ENCODE peak calls at places on chromosomes 11 and 22, in eight cellular contexts. R, B, L, P, V, T, A and Y are unnamed samples. For H3K4me1, the result is how much of the 10 kb centered on the place peaks cover.

GRCh38 chr22:41563051-41563711 is 2.4 kb downstream of the CSDC2 start:
- DNase-seq in R (no peak), B (no peak), L (no peak), P (no peak), V (no peak), T (peak), A (peak), Y (no peak)

GRCh38 chr11:17552392-17553248 is 5.6 kb downstream of the OTOG start:
- DNase-seq in R (no peak), B (no peak), L (no peak), P (no peak), V (no peak), T (no peak), A (peak), Y (no peak)

GRCh38 chr11:72577271-72577681 is 96.9 kb downstream of the PDE2A start:
- DNase-seq in R (no peak), B (no peak), L (no peak), P (peak), V (no peak), T (no peak), A (no peak), Y (no peak)

GRCh38 chr22:17990167-17990566 is 34.2 kb downstream of the MICAL3 start:
- DNase-seq in R (no peak), B (no peak), L (no peak), P (no peak), V (no peak), T (no peak), A (no peak), Y (no peak)

GRCh38 chr22:46730568-46731245 is 7.3 kb downstream of the CERK start:
- DNase-seq in R (no peak), B (no peak), L (no peak), P (no peak), V (no peak), T (no peak), A (no peak), Y (no peak)

GRCh38 chr11:64120951-64121569 is 44.9 kb downstream of the MACROD1 start:
- DNase-seq in R (peak), B (no peak), L (no peak), P (peak), V (no peak), T (peak), A (no peak), Y (no peak)

GRCh38 chr11:15248749-15249148 is 134.0 kb downstream of the INSC start:
- DNase-seq in R (no peak), B (no peak), L (no peak), P (no peak), V (no peak), T (no peak), A (no peak), Y (no peak)

GRCh38 chr22:30892286-30892685 is 76.3 kb downstream of the MORC2 start:
- DNase-seq in R (no peak), B (no peak), L (no peak), P (no peak), V (no peak), T (no peak), A (no peak), Y (peak)

GRCh38 chr22:26273011-26273675 is 103.9 kb downstream of the SEZ6L start:
- DNase-seq in R (no peak), B (no peak), L (no peak), P (no peak), V (no peak), T (no peak), A (no peak), Y (no peak)

GRCh38 chr11:2816941-2817421 is 68.6 kb downstream of the CDKN1C start:
- DNase-seq in R (peak), B (no peak), L (no peak), P (peak), V (no peak), T (peak), A (no peak), Y (no peak)

GRCh38 chr22:27045103-27045940 is 387.9 kb downstream of the MIAT start:
- DNase-seq in R (no peak), B (no peak), L (no peak), P (no peak), V (no peak), T (peak), A (peak), Y (no peak)

GRCh38 chr22:28710889-28711285 is 30.7 kb downstream of the CHEK2 start:
- DNase-seq in R (no peak), B (no peak), L (no peak), P (no peak), V (no peak), T (no peak), A (no peak), Y (no peak)

GRCh38 chr22:42433754-42434153 is 1.6 kb upstream of the NFAM1 start:
- DNase-seq in R (peak), B (no peak), L (no peak), P (no peak), V (no peak), T (peak), A (no peak), Y (no peak)

GRCh38 chr11:2122907-2123627 is 16.1 kb downstream of the IGF2 start:
- DNase-seq in R (no peak), B (no peak), L (no peak), P (peak), V (no peak), T (no peak), A (no peak), Y (peak)

GRCh38 chr11:19018901-19019300 is 41.6 kb downstream of the MRGPRX2 start:
- DNase-seq in R (no peak), B (peak), L (peak), P (no peak), V (no peak), T (peak), A (no peak), Y (no peak)

GRCh38 chr11:89347071-89347470 is 144.1 kb downstream of the NOX4 start:
- DNase-seq in R (no peak), B (no peak), L (no peak), P (no peak), V (no peak), T (no peak), A (no peak), Y (no peak)

GRCh38 chr11:1040428-1041148 is 4.1 kb upstream of the MUC6 start:
- DNase-seq in R (no peak), B (no peak), L (no peak), P (no peak), V (no peak), T (no peak), A (peak), Y (no peak)

GRCh38 chr22:19110064-19110458 is 12.2 kb downstream of the DGCR2 start:
- DNase-seq in R (no peak), B (peak), L (no peak), P (no peak), V (no peak), T (no peak), A (no peak), Y (no peak)

GRCh38 chr11:8913961-8914660 is 3.1 kb downstream of the AKIP1 start:
- DNase-seq in R (no peak), B (peak), L (peak), P (no peak), V (no peak), T (peak), A (no peak), Y (no peak)

GRCh38 chr22:44550666-44551491 is 52.8 kb upstream of the RTL6 start:
- DNase-seq in R (peak), B (no peak), L (no peak), P (peak), V (no peak), T (peak), A (peak), Y (peak)

GRCh38 chr11:28003615-28004014 is 104.3 kb downstream of the KIF18A start:
- DNase-seq in R (no peak), B (no peak), L (no peak), P (no peak), V (no peak), T (no peak), A (no peak), Y (no peak)

GRCh38 chr11:66159585-66159984 is 89.5 kb downstream of the PACS1 start:
- DNase-seq in R (no peak), B (no peak), L (peak), P (no peak), V (no peak), T (no peak), A (no peak), Y (no peak)

GRCh38 chr11:74685905-74686304 is 45.3 kb downstream of the CHRDL2 start:
- DNase-seq in R (no peak), B (no peak), L (no peak), P (peak), V (no peak), T (no peak), A (no peak), Y (peak)

GRCh38 chr11:22130462-22131053 is 62.3 kb upstream of the ANO5 start:
- DNase-seq in R (no peak), B (peak), L (no peak), P (no peak), V (no peak), T (no peak), A (no peak), Y (no peak)

GRCh38 chr22:45212306-45212709 is 28.4 kb downstream of the KIAA0930 start:
- DNase-seq in R (no peak), B (peak), L (no peak), P (peak), V (no peak), T (peak), A (no peak), Y (peak)

GRCh38 chr11:126393143-126393542 is 37.7 kb downstream of the ST3GAL4 start:
- DNase-seq in R (no peak), B (no peak), L (no peak), P (no peak), V (no peak), T (no peak), A (no peak), Y (no peak)

GRCh38 chr11:95132956-95133355 is 43.3 kb downstream of the ENDOD1 start:
- DNase-seq in R (no peak), B (no peak), L (no peak), P (no peak), V (no peak), T (peak), A (peak), Y (no peak)

GRCh38 chr11:77779935-77780334 is 40.6 kb downstream of the RSF1 start:
- DNase-seq in R (no peak), B (peak), L (peak), P (no peak), V (no peak), T (peak), A (peak), Y (no peak)

GRCh38 chr11:118913411-118914125 is 12.2 kb downstream of the BCL9L start:
- DNase-seq in R (no peak), B (peak), L (no peak), P (peak), V (no peak), T (peak), A (peak), Y (peak)

GRCh38 chr11:123129920-123130319 is 65.1 kb downstream of the CLMP start:
- DNase-seq in R (no peak), B (no peak), L (no peak), P (no peak), V (no peak), T (peak), A (no peak), Y (no peak)

GRCh38 chr11:12112731-12113130 is 2.3 kb downstream of the MICAL2 start:
- DNase-seq in R (no peak), B (no peak), L (no peak), P (no peak), V (no peak), T (no peak), A (no peak), Y (no peak)

GRCh38 chr11:62994775-62995174 is 10.0 kb upstream of the SLC22A6 start:
- DNase-seq in R (no peak), B (no peak), L (no peak), P (no peak), V (no peak), T (no peak), A (no peak), Y (no peak)
- H3K4me1 ChIP-seq in R (under half), B (under half), L (under half), P (under half), V (under half), T (under half), A (under half), Y (under half)

GRCh38 chr22:39280250-39280649 is 35.5 kb upstream of the PDGFB start:
- DNase-seq in R (no peak), B (no peak), L (no peak), P (no peak), V (no peak), T (no peak), A (no peak), Y (no peak)
- H3K4me1 ChIP-seq in R (under half), B (under half), L (under half), P (under half), V (under half), T (under half), A (under half), Y (under half)

GRCh38 chr11:3838504-3838903 is 2.3 kb downstream of the RHOG start:
- DNase-seq in R (no peak), B (no peak), L (no peak), P (no peak), V (no peak), T (no peak), A (no peak), Y (no peak)
- H3K4me1 ChIP-seq in R (under half), B (under half), L (under half), P (under half), V (half or more), T (under half), A (under half), Y (half or more)

GRCh38 chr22:48444320-48445112 is 1383.2 kb downstream of the BRD1 start:
- DNase-seq in R (no peak), B (no peak), L (no peak), P (no peak), V (no peak), T (no peak), A (no peak), Y (no peak)
- H3K4me1 ChIP-seq in R (under half), B (under half), L (under half), P (under half), V (under half), T (under half), A (under half), Y (under half)

GRCh38 chr22:36433318-36434231 is 45.8 kb upstream of the MYH9 start:
- DNase-seq in R (peak), B (no peak), L (no peak), P (no peak), V (no peak), T (no peak), A (no peak), Y (peak)
- H3K4me1 ChIP-seq in R (under half), B (under half), L (under half), P (under half), V (under half), T (under half), A (under half), Y (under half)

GRCh38 chr22:37308385-37309200 is 26.3 kb downstream of the CYTH4 start:
- DNase-seq in R (no peak), B (no peak), L (no peak), P (no peak), V (no peak), T (no peak), A (no peak), Y (no peak)

GRCh38 chr22:37309221-37310074 is 27.1 kb downstream of the CYTH4 start:
- DNase-seq in R (no peak), B (no peak), L (no peak), P (peak), V (no peak), T (no peak), A (no peak), Y (no peak)

GRCh38 chr22:37311761-37312312 is 29.5 kb downstream of the CYTH4 start:
- DNase-seq in R (no peak), B (no peak), L (no peak), P (no peak), V (no peak), T (no peak), A (no peak), Y (no peak)

GRCh38 chr22:37310815-37311595 is 28.7 kb downstream of the CYTH4 start:
- DNase-seq in R (no peak), B (no peak), L (no peak), P (peak), V (no peak), T (no peak), A (no peak), Y (no peak)

GRCh38 chr22:37310075-37310606 is 27.8 kb downstream of the CYTH4 start:
- DNase-seq in R (no peak), B (no peak), L (no peak), P (no peak), V (no peak), T (peak), A (no peak), Y (no peak)
- H3K4me1 ChIP-seq in R (under half), B (under half), L (under half), P (under half), V (half or more), T (half or more), A (under half), Y (under half)